ENCODE peak calls at places on chromosomes 5 and 9, in seven cellular contexts. R is amniotic stem cell; I is T follicular helper cell; D is activated naive CD4-positive, alpha-beta T cell treated with anti-CD3 and anti-CD28 coated beads, Interleukin-2, amount 10 ng/mL, durations not matched to agents 7 days and 5 days; J is NCI-H1105 treated with DMSO at 0.1 percent for 48 hours; T is NCI-H1417; P is Ammon's horn. A is an unnamed sample.

GRCh38 chr9:132622144-132622543 is 39.7 kb downstream of the BARHL1 start:
- DNase-seq in P (no peak), I (no peak), T (no peak), D (no peak), J (no peak), R (no peak), A (no peak)

GRCh38 chr9:107292811-107293554 is 9.9 kb downstream of the RAD23B start:
- DNase-seq in I (no peak), D (no peak), J (no peak), T (no peak), P (no peak), R (no peak), A (no peak)

GRCh38 chr9:128553695-128554094 is 1.3 kb downstream of the SPTAN1 start:
- DNase-seq in T (no peak), D (no peak), J (no peak), P (no peak), R (peak; percentile 39), I (no peak), A (no peak)

GRCh38 chr5:108753877-108754276 is 6.2 kb downstream of the FER start:
- DNase-seq in T (no peak), P (no peak), I (no peak), D (no peak), J (no peak), R (no peak), A (no peak)

GRCh38 chr9:37301369-37302172 is 120.9 kb upstream of the GRHPR start:
- DNase-seq in J (no peak), R (no peak), I (no peak), P (no peak), T (no peak), D (peak; percentile 28), A (no peak)

GRCh38 chr9:114246558-114246957 is 76.3 kb upstream of the ORM1 start:
- DNase-seq in I (no peak), R (no peak), D (no peak), T (no peak), J (no peak), P (no peak), A (no peak)

GRCh38 chr5:141508440-141508807 is 19.5 kb downstream of the PCDHGC5 start:
- DNase-seq in D (no peak), T (no peak), P (no peak), R (no peak), J (no peak), I (no peak), A (peak; percentile 48)

GRCh38 chr5:150765019-150765788 is 6.4 kb upstream of the DCTN4 start:
- DNase-seq in D (no peak), P (no peak), R (no peak), J (no peak), I (no peak), T (no peak), A (no peak)

GRCh38 chr5:24351285-24351684 is 293.5 kb downstream of the CDH10 start:
- DNase-seq in T (no peak), D (no peak), J (no peak), I (no peak), P (no peak), R (no peak), A (no peak)

GRCh38 chr9:21996438-21996837 is 1.8 kb downstream of the CDKN2B-AS1 start:
- DNase-seq in R (no peak), I (no peak), D (no peak), T (peak; percentile 30), J (peak; percentile 51), P (no peak), A (no peak)

GRCh38 chr9:75121914-75122558 is 33.7 kb downstream of the OSTF1 start:
- DNase-seq in T (no peak), I (no peak), P (no peak), D (no peak), J (no peak), R (no peak), A (no peak)

GRCh38 chr9:69097053-69097452 is 61.5 kb downstream of the FXN start:
- DNase-seq in T (no peak), I (no peak), R (peak; percentile 37), D (no peak), P (no peak), J (no peak), A (no peak)

GRCh38 chr5:84181093-84181492 is 203.6 kb downstream of the EDIL3 start:
- DNase-seq in D (no peak), J (no peak), T (no peak), R (no peak), I (no peak), P (no peak), A (no peak)

GRCh38 chr9:31304576-31304975 is 1079.9 kb upstream of the ACO1 start:
- DNase-seq in I (no peak), J (peak; percentile 14), D (no peak), P (no peak), R (peak; percentile 28), T (no peak), A (no peak)

GRCh38 chr5:81924467-81924866 is 47.4 kb upstream of the ATG10 start:
- DNase-seq in D (no peak), R (no peak), J (no peak), P (peak; percentile 66), I (no peak), T (peak; percentile 31), A (no peak)

GRCh38 chr5:138978085-138978484 is 103.0 kb upstream of the LRRTM2 start:
- DNase-seq in D (no peak), T (no peak), I (no peak), P (no peak), R (no peak), J (no peak), A (no peak)

GRCh38 chr5:160278356-160278755 is 34.0 kb downstream of the CCNJL start:
- DNase-seq in J (no peak), R (no peak), D (no peak), P (no peak), T (no peak), I (no peak), A (no peak)

GRCh38 chr9:24879591-24879990 is 333.9 kb upstream of the IZUMO3 start:
- DNase-seq in J (no peak), I (no peak), R (no peak), P (no peak), T (no peak), D (no peak), A (no peak)

GRCh38 chr9:7841831-7842230 is 42.3 kb upstream of the DMAC1 start:
- DNase-seq in P (no peak), R (no peak), I (no peak), D (no peak), J (no peak), T (no peak), A (no peak)

GRCh38 chr5:43207601-43208000 is 15.6 kb downstream of the NIM1K start:
- DNase-seq in T (no peak), D (no peak), I (no peak), P (no peak), R (no peak), J (no peak), A (no peak)

GRCh38 chr5:151284392-151284967 is 19.1 kb downstream of the SLC36A3 start:
- DNase-seq in D (no peak), R (no peak), P (no peak), I (no peak), T (no peak), J (no peak), A (no peak)

GRCh38 chr5:75992677-75993582 is 90.3 kb upstream of the SV2C start:
- DNase-seq in T (no peak), P (no peak), I (no peak), D (no peak), R (no peak), J (no peak), A (no peak)

GRCh38 chr5:152688561-152689274 is 283.6 kb upstream of the NMUR2 start:
- DNase-seq in D (no peak), T (peak; percentile 33), I (no peak), R (no peak), P (peak; percentile 72), J (no peak), A (peak; percentile 61)

GRCh38 chr5:73985145-73985544 is 359.1 kb downstream of the ARHGEF28 start:
- DNase-seq in I (no peak), D (no peak), T (peak; percentile 15), J (no peak), R (no peak), P (no peak), A (peak; percentile 4)

GRCh38 chr9:108621991-108622390 is 233.8 kb downstream of the ACTL7B start:
- DNase-seq in I (no peak), T (peak; percentile 2), P (no peak), J (no peak), D (no peak), R (no peak), A (no peak)

GRCh38 chr5:168291281-168291960 is at the start of gene WWC1:
- DNase-seq in J (peak; percentile 64), I (peak; percentile 60), D (peak; percentile 77), P (no peak), T (peak; percentile 88), R (no peak), A (peak; percentile 91)

GRCh38 chr5:177005619-177006264 is 837 bp downstream of the UIMC1 start:
- DNase-seq in D (peak; percentile 71), I (peak; percentile 50), P (peak; percentile 83), T (peak; percentile 66), J (peak; percentile 40), R (no peak), A (peak; percentile 78)

GRCh38 chr9:5509573-5509972 is 758 bp upstream of the PDCD1LG2 start:
- DNase-seq in J (no peak), P (no peak), D (no peak), T (no peak), R (peak; percentile 81), I (no peak), A (peak; percentile 38)

GRCh38 chr5:142396436-142396835 is 71.6 kb upstream of the SPRY4 start:
- DNase-seq in I (no peak), P (no peak), T (no peak), R (no peak), D (no peak), J (no peak), A (no peak)

GRCh38 chr9:16030513-16031185 is 477.8 kb downstream of the CCDC171 start:
- DNase-seq in P (no peak), I (no peak), D (no peak), J (no peak), R (peak; percentile 29), T (no peak), A (peak; percentile 97)

GRCh38 chr5:25544652-25545249 is 900.0 kb upstream of the CDH10 start:
- DNase-seq in D (no peak), I (no peak), R (no peak), P (peak; percentile 41), J (no peak), T (peak; percentile 7), A (peak; percentile 42)

GRCh38 chr9:135474915-135475314 is 4.7 kb upstream of the PPP1R26 start:
- DNase-seq in D (peak; percentile 29), P (peak; percentile 47), I (no peak), R (no peak), J (no peak), T (peak; percentile 25), A (peak; percentile 29)

A was measured in SW480.